ENCODE peak calls at places on chromosomes 5 and 9, in five cellular contexts. One of them, this sample, is unnamed.

GRCh38 chr5:137615171-137615775 is 116.1 kb upstream of the SPOCK1 start:
- DNase-seq in esophagus muscularis mucosa: peak; percentile 62
- DNase-seq in ovary: no peak
- DNase-seq in mucosa of descending colon: no peak
- DNase-seq in hepatocyte: no peak
- DNase-seq in this sample: no peak

GRCh38 chr5:3778000-3778570 is 182.5 kb downstream of the IRX1 start:
- DNase-seq in ovary: no peak
- DNase-seq in esophagus muscularis mucosa: no peak
- DNase-seq in hepatocyte: no peak
- DNase-seq in mucosa of descending colon: no peak
- DNase-seq in this sample: no peak

GRCh38 chr9:130036099-130036498 is 6.9 kb downstream of the FNBP1 start:
- DNase-seq in esophagus muscularis mucosa: no peak
- DNase-seq in ovary: no peak
- DNase-seq in hepatocyte: no peak
- DNase-seq in mucosa of descending colon: no peak
- DNase-seq in this sample: no peak

GRCh38 chr5:9905661-9906060 is 275.5 kb upstream of the TAS2R1 start:
- DNase-seq in esophagus muscularis mucosa: peak; percentile 17
- DNase-seq in hepatocyte: no peak
- DNase-seq in mucosa of descending colon: no peak
- DNase-seq in ovary: no peak
- DNase-seq in this sample: no peak

GRCh38 chr5:142115937-142116614 is 7.5 kb downstream of the NDFIP1 start:
- DNase-seq in ovary: no peak
- DNase-seq in esophagus muscularis mucosa: no peak
- DNase-seq in mucosa of descending colon: no peak
- DNase-seq in hepatocyte: no peak
- DNase-seq in this sample: peak; percentile 23

GRCh38 chr9:16150501-16150900 is 597.7 kb downstream of the CCDC171 start:
- DNase-seq in ovary: peak; percentile 62
- DNase-seq in esophagus muscularis mucosa: no peak
- DNase-seq in mucosa of descending colon: no peak
- DNase-seq in hepatocyte: peak; percentile 57
- DNase-seq in this sample: peak; percentile 58

GRCh38 chr9:133055788-133056420 is 5.9 kb upstream of the CEL start:
- DNase-seq in hepatocyte: no peak
- DNase-seq in esophagus muscularis mucosa: no peak
- DNase-seq in ovary: no peak
- DNase-seq in mucosa of descending colon: no peak
- DNase-seq in this sample: no peak

GRCh38 chr9:102047549-102047948 is 309.1 kb upstream of the GRIN3A start:
- DNase-seq in esophagus muscularis mucosa: no peak
- DNase-seq in hepatocyte: no peak
- DNase-seq in mucosa of descending colon: no peak
- DNase-seq in ovary: no peak
- DNase-seq in this sample: no peak

GRCh38 chr5:35082530-35082929 is 34.8 kb upstream of the AGXT2 start:
- DNase-seq in hepatocyte: no peak
- DNase-seq in esophagus muscularis mucosa: no peak
- DNase-seq in mucosa of descending colon: no peak
- DNase-seq in ovary: no peak
- DNase-seq in this sample: no peak

GRCh38 chr9:125141751-125142150 is 1.6 kb downstream of the SCAI start:
- DNase-seq in ovary: no peak
- DNase-seq in hepatocyte: no peak
- DNase-seq in mucosa of descending colon: no peak
- DNase-seq in esophagus muscularis mucosa: no peak
- DNase-seq in this sample: no peak

GRCh38 chr9:125140576-125140975 is 2.8 kb downstream of the SCAI start:
- DNase-seq in ovary: no peak
- DNase-seq in mucosa of descending colon: no peak
- DNase-seq in hepatocyte: no peak
- DNase-seq in esophagus muscularis mucosa: no peak
- DNase-seq in this sample: no peak

GRCh38 chr9:125142560-125143376 is 560 bp downstream of the SCAI start:
- DNase-seq in hepatocyte: peak; percentile 19
- DNase-seq in mucosa of descending colon: peak; percentile 22
- DNase-seq in ovary: no peak
- DNase-seq in esophagus muscularis mucosa: no peak
- DNase-seq in this sample: peak; percentile 4

GRCh38 chr9:125143377-125144090 is at the start of gene SCAI:
- DNase-seq in mucosa of descending colon: peak; percentile 99
- DNase-seq in esophagus muscularis mucosa: peak; percentile 100
- DNase-seq in ovary: peak; percentile 99
- DNase-seq in hepatocyte: peak; percentile 99
- DNase-seq in this sample: peak; percentile 99

DNA sequence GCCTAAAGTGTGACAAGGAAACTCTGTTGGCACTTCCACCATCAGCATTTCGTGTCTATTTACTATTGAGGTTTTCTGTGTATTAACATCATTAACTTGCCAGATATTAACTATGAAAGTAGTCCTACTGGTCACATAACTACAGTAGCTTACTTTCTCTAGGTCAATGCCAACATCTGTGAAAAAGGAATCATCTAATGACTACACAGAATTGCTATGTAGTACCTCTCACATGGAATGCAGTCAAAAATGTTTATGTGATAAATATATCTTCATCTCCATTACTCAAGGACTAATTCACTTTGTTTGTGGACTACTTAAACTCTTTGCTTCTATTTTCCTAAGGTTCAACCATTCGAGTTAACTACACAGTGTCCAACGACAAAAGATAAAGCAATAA is 2.1 kb downstream of the SCAI start:
- DNase-seq in esophagus muscularis mucosa: no peak
- DNase-seq in hepatocyte: no peak
- DNase-seq in mucosa of descending colon: no peak
- DNase-seq in ovary: no peak
- DNase-seq in this sample: no peak
- H3K4me1 ChIP-seq in esophagus muscularis mucosa: peaks cover 5% of the 10 kb centered on the region
- H3K4me1 ChIP-seq in hepatocyte: peaks cover 5% of the 10 kb centered on the region
- H3K4me1 ChIP-seq in mucosa of descending colon: peaks cover 6% of the 10 kb centered on the region
- H3K4me1 ChIP-seq in ovary: no peaks in the 10 kb centered on the region
- H3K4me1 ChIP-seq in this sample: peaks cover 5% of the 10 kb centered on the region

GRCh38 chr5:123817267-123817666 is 305.3 kb downstream of the CSNK1G3 start:
- DNase-seq in esophagus muscularis mucosa: no peak
- DNase-seq in ovary: no peak
- DNase-seq in hepatocyte: no peak
- DNase-seq in mucosa of descending colon: no peak
- DNase-seq in this sample: no peak
- TF ChIP-seq CTCF in esophagus muscularis mucosa: no peak
- TF ChIP-seq CTCF in ovary: no peak
- TF ChIP-seq CTCF in hepatocyte: no peak
- TF ChIP-seq CTCF in mucosa of descending colon: no peak
- TF ChIP-seq CTCF in this sample: no peak

GRCh38 chr9:126620478-126620877 is 6.8 kb downstream of the LMX1B start:
- DNase-seq in ovary: no peak
- DNase-seq in esophagus muscularis mucosa: no peak
- DNase-seq in hepatocyte: no peak
- DNase-seq in mucosa of descending colon: no peak
- DNase-seq in this sample: no peak

GRCh38 chr9:126617740-126618133 is 4.0 kb downstream of the LMX1B start:
- DNase-seq in ovary: no peak
- DNase-seq in esophagus muscularis mucosa: no peak
- DNase-seq in mucosa of descending colon: no peak
- DNase-seq in hepatocyte: no peak
- DNase-seq in this sample: no peak

GRCh38 chr9:126618200-126618589 is 4.5 kb downstream of the LMX1B start:
- DNase-seq in mucosa of descending colon: no peak
- DNase-seq in hepatocyte: no peak
- DNase-seq in esophagus muscularis mucosa: no peak
- DNase-seq in ovary: no peak
- DNase-seq in this sample: no peak

GRCh38 chr9:126618590-126619335 is 5.0 kb downstream of the LMX1B start:
- DNase-seq in ovary: no peak
- DNase-seq in hepatocyte: no peak
- DNase-seq in mucosa of descending colon: no peak
- DNase-seq in esophagus muscularis mucosa: no peak
- DNase-seq in this sample: no peak

DNA sequence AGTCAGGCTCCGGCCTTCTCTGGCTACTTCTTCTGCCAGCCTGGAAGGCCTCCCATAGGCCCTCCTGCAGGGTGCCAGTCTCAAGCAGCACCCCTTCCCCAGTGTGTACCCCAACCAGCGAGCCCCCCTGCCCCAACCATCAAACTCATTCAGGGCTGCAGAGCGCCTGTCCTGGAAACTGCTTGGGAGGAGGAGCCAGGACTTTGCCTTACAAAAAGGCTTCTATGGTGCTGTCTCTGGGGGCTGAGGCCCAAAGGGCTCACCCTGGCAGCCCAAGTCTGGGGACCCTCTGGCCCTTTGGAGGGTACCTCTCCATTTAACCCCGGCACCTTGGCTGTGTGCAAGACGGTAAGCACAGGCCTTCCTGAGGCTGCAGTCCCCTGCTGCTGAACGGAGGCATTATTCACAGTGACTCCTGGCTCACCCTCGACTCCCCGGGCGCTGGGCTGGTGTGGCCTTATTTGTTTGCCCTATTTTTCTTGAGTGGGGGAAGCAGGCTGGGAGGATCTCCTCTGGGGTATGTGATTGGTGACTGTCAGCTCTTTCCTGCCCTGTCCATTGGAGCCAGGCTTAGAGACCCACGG is 5.7 kb downstream of the LMX1B start:
- DNase-seq in mucosa of descending colon: no peak
- DNase-seq in hepatocyte: no peak
- DNase-seq in esophagus muscularis mucosa: no peak
- DNase-seq in ovary: no peak
- DNase-seq in this sample: no peak
- H3K4me3 ChIP-seq in mucosa of descending colon: no peak overlapping the region
- H3K4me3 ChIP-seq in hepatocyte: no peak overlapping the region
- H3K4me3 ChIP-seq in esophagus muscularis mucosa: no peak overlapping the region
- H3K4me3 ChIP-seq in ovary: no peak overlapping the region
- H3K4me3 ChIP-seq in this sample: no peak overlapping the region

GRCh38 chr5:102755691-102756371 is 726 bp downstream of the PAM start:
- DNase-seq in esophagus muscularis mucosa: peak; percentile 94
- DNase-seq in hepatocyte: peak; percentile 88
- DNase-seq in mucosa of descending colon: peak; percentile 67
- DNase-seq in ovary: peak; percentile 71
- DNase-seq in this sample: peak; percentile 63

GRCh38 chr5:102759289-102759688 is 4.2 kb downstream of the PAM start:
- DNase-seq in ovary: no peak
- DNase-seq in esophagus muscularis mucosa: no peak
- DNase-seq in hepatocyte: no peak
- DNase-seq in mucosa of descending colon: no peak
- DNase-seq in this sample: no peak

GRCh38 chr5:102760815-102761214 is 5.7 kb downstream of the PAM start:
- DNase-seq in hepatocyte: no peak
- DNase-seq in ovary: no peak
- DNase-seq in esophagus muscularis mucosa: no peak
- DNase-seq in mucosa of descending colon: no peak
- DNase-seq in this sample: no peak

GRCh38 chr5:102759700-102760099 is 4.6 kb downstream of the PAM start:
- DNase-seq in ovary: no peak
- DNase-seq in hepatocyte: no peak
- DNase-seq in esophagus muscularis mucosa: no peak
- DNase-seq in mucosa of descending colon: no peak
- DNase-seq in this sample: no peak

DNA sequence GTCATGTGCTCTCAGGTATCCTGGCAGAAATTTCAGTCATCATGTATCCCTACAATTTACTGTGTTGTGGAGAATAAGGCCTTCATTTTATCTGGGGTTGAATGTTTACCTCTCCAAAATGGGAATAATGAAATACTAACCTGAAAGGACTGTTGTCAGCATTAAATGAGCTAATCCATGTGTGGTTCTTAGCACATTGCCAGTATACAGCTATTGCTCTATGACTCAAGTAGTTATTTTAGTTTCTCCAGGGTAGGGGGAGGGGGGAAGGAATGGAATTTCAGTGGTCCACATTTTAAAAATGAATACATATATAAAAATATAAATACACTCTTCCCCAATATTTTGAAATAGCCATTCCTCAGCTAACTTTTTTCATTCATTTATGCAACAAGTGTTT is 3.5 kb downstream of the PAM start:
- DNase-seq in hepatocyte: no peak
- DNase-seq in esophagus muscularis mucosa: no peak
- DNase-seq in mucosa of descending colon: no peak
- DNase-seq in ovary: no peak
- DNase-seq in this sample: no peak
- H3K4me1 ChIP-seq in hepatocyte: peaks cover 28% of the 10 kb centered on the region
- H3K4me1 ChIP-seq in esophagus muscularis mucosa: peaks cover 62% of the 10 kb centered on the region
- H3K4me1 ChIP-seq in mucosa of descending colon: peaks cover 14% of the 10 kb centered on the region
- H3K4me1 ChIP-seq in ovary: peaks cover 12% of the 10 kb centered on the region
- H3K4me1 ChIP-seq in this sample: peaks cover 67% of the 10 kb centered on the region

GRCh38 chr5:117077142-117077541 is 502.5 kb upstream of the SEMA6A start:
- DNase-seq in hepatocyte: no peak
- DNase-seq in mucosa of descending colon: no peak
- DNase-seq in ovary: no peak
- DNase-seq in esophagus muscularis mucosa: no peak
- DNase-seq in this sample: no peak
- TF ChIP-seq CTCF in hepatocyte: peak; percentile 47
- TF ChIP-seq CTCF in mucosa of descending colon: no peak
- TF ChIP-seq CTCF in ovary: no peak
- TF ChIP-seq CTCF in esophagus muscularis mucosa: no peak
- TF ChIP-seq CTCF in this sample: peak; percentile 39

GRCh38 chr5:159972538-159973362 is 36.2 kb upstream of the TTC1 start:
- DNase-seq in ovary: no peak
- DNase-seq in esophagus muscularis mucosa: no peak
- DNase-seq in mucosa of descending colon: no peak
- DNase-seq in hepatocyte: no peak
- DNase-seq in this sample: no peak

GRCh38 chr5:159969966-159970365 is 39.0 kb upstream of the TTC1 start:
- DNase-seq in esophagus muscularis mucosa: no peak
- DNase-seq in ovary: no peak
- DNase-seq in hepatocyte: no peak
- DNase-seq in mucosa of descending colon: no peak
- DNase-seq in this sample: no peak

GRCh38 chr5:159971038-159971437 is 37.9 kb upstream of the TTC1 start:
- DNase-seq in ovary: no peak
- DNase-seq in esophagus muscularis mucosa: no peak
- DNase-seq in hepatocyte: no peak
- DNase-seq in mucosa of descending colon: no peak
- DNase-seq in this sample: no peak

GRCh38 chr5:159971514-159971913 is 37.4 kb upstream of the TTC1 start:
- DNase-seq in ovary: no peak
- DNase-seq in mucosa of descending colon: no peak
- DNase-seq in hepatocyte: no peak
- DNase-seq in esophagus muscularis mucosa: no peak
- DNase-seq in this sample: no peak

GRCh38 chr5:159971931-159972461 is 36.9 kb upstream of the TTC1 start:
- DNase-seq in esophagus muscularis mucosa: no peak
- DNase-seq in mucosa of descending colon: peak; percentile 16
- DNase-seq in hepatocyte: peak; percentile 73
- DNase-seq in ovary: no peak
- DNase-seq in this sample: peak; percentile 34
- H3K4me3 ChIP-seq in esophagus muscularis mucosa: peak overlapping the region; percentile 56
- H3K4me3 ChIP-seq in mucosa of descending colon: no peak overlapping the region
- H3K4me3 ChIP-seq in hepatocyte: no peak overlapping the region
- H3K4me3 ChIP-seq in ovary: no peak overlapping the region
- H3K4me3 ChIP-seq in this sample: peak overlapping the region; percentile 26

GRCh38 chr5:60673329-60673728 is 26.6 kb downstream of the DEPDC1B start:
- DNase-seq in hepatocyte: peak; percentile 44
- DNase-seq in esophagus muscularis mucosa: no peak
- DNase-seq in ovary: no peak
- DNase-seq in mucosa of descending colon: no peak
- DNase-seq in this sample: no peak
- H3K4me1 ChIP-seq in hepatocyte: peaks cover 28% of the 10 kb centered on the region
- H3K4me1 ChIP-seq in esophagus muscularis mucosa: no peaks in the 10 kb centered on the region
- H3K4me1 ChIP-seq in ovary: no peaks in the 10 kb centered on the region
- H3K4me1 ChIP-seq in mucosa of descending colon: peaks cover 35% of the 10 kb centered on the region
- H3K4me1 ChIP-seq in this sample: no peaks in the 10 kb centered on the region

This sample was measured in heart right ventricle.